ENCODE peak calls at places on chromosomes 5 and 9, in six cellular contexts. R, L, N, W, G and O are unnamed samples.

GRCh38 chr5:67805666-67806348 is 409.7 kb upstream of the PIK3R1 start:
- DNase-seq in R (no peak), L (no peak), N (no peak), W (no peak), G (no peak), O (no peak)

GRCh38 chr5:165805756-165806155 is 2300.3 kb downstream of the MAT2B start:
- DNase-seq in R (no peak), L (no peak), N (no peak), W (no peak), G (peak), O (no peak)

GRCh38 chr5:171484460-171484899 is 65.0 kb downstream of the FGF18 start:
- DNase-seq in R (peak), L (no peak), N (peak), W (peak), G (peak), O (peak)

GRCh38 chr5:53099546-53099945 is 10.0 kb downstream of the MOCS2 start:
- DNase-seq in R (no peak), L (no peak), N (no peak), W (no peak), G (no peak), O (no peak)

GRCh38 chr5:169772688-169773087 is 135.6 kb downstream of the DOCK2 start:
- DNase-seq in R (no peak), L (no peak), N (no peak), W (no peak), G (no peak), O (no peak)

GRCh38 chr5:168076561-168076991 is 214.9 kb upstream of the WWC1 start:
- DNase-seq in R (no peak), L (no peak), N (no peak), W (no peak), G (peak), O (no peak)

GRCh38 chr5:95555553-95555952 is 652 bp downstream of the ARSK start:
- DNase-seq in R (no peak), L (no peak), N (no peak), W (no peak), G (no peak), O (no peak)

GRCh38 chr5:126483156-126483555 is 59.9 kb downstream of the GRAMD2B start:
- DNase-seq in R (no peak), L (no peak), N (no peak), W (no peak), G (peak), O (no peak)

GRCh38 chr9:135379540-135380267 is 99.9 kb upstream of the PPP1R26 start:
- DNase-seq in R (no peak), L (no peak), N (no peak), W (no peak), G (no peak), O (no peak)

GRCh38 chr5:178388381-178389030 is 155.9 kb upstream of the PHYKPL start:
- DNase-seq in R (no peak), L (peak), N (no peak), W (no peak), G (no peak), O (no peak)

GRCh38 chr9:3526903-3527652 is 1.3 kb upstream of the RFX3 start:
- DNase-seq in R (no peak), L (no peak), N (peak), W (peak), G (peak), O (no peak)

GRCh38 chr5:151383011-151383410 is 35.7 kb upstream of the SLC36A2 start:
- DNase-seq in R (no peak), L (no peak), N (no peak), W (no peak), G (peak), O (no peak)

GRCh38 chr9:137402752-137403151 is 20.2 kb downstream of the EXD3 start:
- DNase-seq in R (no peak), L (no peak), N (no peak), W (no peak), G (no peak), O (no peak)

GRCh38 chr9:115367780-115368179 is 249.8 kb upstream of the TNC start:
- DNase-seq in R (no peak), L (no peak), N (no peak), W (no peak), G (peak), O (no peak)

GRCh38 chr9:16154570-16155078 is 601.8 kb downstream of the CCDC171 start:
- DNase-seq in R (peak), L (peak), N (peak), W (no peak), G (peak), O (no peak)

GRCh38 chr9:89825648-89826047 is 220.8 kb downstream of the GADD45G start:
- DNase-seq in R (no peak), L (no peak), N (no peak), W (no peak), G (no peak), O (no peak)

GRCh38 chr5:132459983-132460834 is 30.4 kb downstream of the IRF1 start:
- DNase-seq in R (no peak), L (peak), N (no peak), W (no peak), G (peak), O (no peak)

GRCh38 chr9:24509850-24510249 is 35.8 kb downstream of the IZUMO3 start:
- DNase-seq in R (no peak), L (no peak), N (no peak), W (no peak), G (no peak), O (no peak)

GRCh38 chr5:154723740-154724505 is 31.3 kb upstream of the LARP1 start:
- DNase-seq in R (no peak), L (no peak), N (no peak), W (no peak), G (peak), O (no peak)

GRCh38 chr9:129320575-129321311 is 142.7 kb upstream of the IER5L start:
- DNase-seq in R (peak), L (peak), N (peak), W (peak), G (peak), O (no peak)

GRCh38 chr5:139389701-139390638 is at the start of gene MZB1:
- DNase-seq in R (peak), L (no peak), N (peak), W (no peak), G (no peak), O (peak)

GRCh38 chr5:33794550-33795300 is 97.1 kb downstream of the ADAMTS12 start:
- DNase-seq in R (no peak), L (no peak), N (no peak), W (no peak), G (no peak), O (no peak)

GRCh38 chr9:15249042-15249818 is 57.8 kb downstream of the TTC39B start:
- DNase-seq in R (no peak), L (no peak), N (no peak), W (no peak), G (no peak), O (no peak)